ENCODE peak calls at places on chromosomes 5 and 9, in four cellular contexts. M is activated CD8-positive, alpha-beta memory T cell treated with anti-CD3 and anti-CD28 coated beads for 24 hours; A is tibial artery; S is effector memory CD4-positive, alpha-beta T cell. I is an unnamed sample.
A peak's percentile ranks its signal among the peaks of the same experiment; 100 is the strongest.

GRCh38 chr5:37658440-37658839 is 181.4 kb downstream of the GDNF start:
- DNase-seq in M (no peak), S (no peak), A (no peak), I (no peak)

GRCh38 chr5:100647461-100648230 is 112.5 kb downstream of the FAM174A start:
- DNase-seq in S (no peak), M (no peak), A (no peak), I (no peak)

GRCh38 chr5:138663561-138663960 is 88.4 kb upstream of the HSPA9 start:
- DNase-seq in M (peak; percentile 47), S (no peak), A (no peak), I (no peak)

GRCh38 chr5:4258170-4258569 is 662.5 kb downstream of the IRX1 start:
- DNase-seq in M (no peak), S (no peak), A (no peak), I (no peak)

GRCh38 chr5:42995152-42995751 is 44.9 kb downstream of the ANXA2R start:
- DNase-seq in S (no peak), A (no peak), M (peak; percentile 66), I (no peak)

GRCh38 chr5:83914662-83915418 is 194.2 kb upstream of the HAPLN1 start:
- DNase-seq in S (no peak), A (no peak), M (no peak), I (no peak)

GRCh38 chr9:108411632-108412031 is 444.2 kb downstream of the ACTL7B start:
- DNase-seq in S (no peak), A (no peak), M (no peak), I (no peak)

GRCh38 chr5:146345578-146346366 is 7.1 kb downstream of the POU4F3 start:
- DNase-seq in M (no peak), A (no peak), S (no peak), I (no peak)

GRCh38 chr9:88530051-88530450 is 4.9 kb upstream of the NXNL2 start:
- DNase-seq in S (no peak), M (no peak), A (no peak), I (no peak)

GRCh38 chr9:5825223-5825622 is 7.7 kb downstream of the ERMP1 start:
- DNase-seq in S (no peak), A (no peak), M (no peak), I (no peak)

GRCh38 chr5:115530426-115530825 is 14.1 kb downstream of the FEM1C start:
- DNase-seq in S (no peak), M (no peak), A (no peak), I (no peak)

GRCh38 chr5:149636861-149637246 is 55.6 kb downstream of the ARHGEF37 start:
- DNase-seq in A (peak; percentile 58), M (peak; percentile 88), S (peak; percentile 7), I (no peak)

GRCh38 chr5:35248843-35249780 is 18.8 kb upstream of the PRLR start:
- DNase-seq in S (no peak), A (no peak), M (no peak), I (no peak)

GRCh38 chr9:37408933-37409710 is 13.4 kb upstream of the GRHPR start:
- DNase-seq in S (peak; percentile 66), M (peak; percentile 71), A (no peak), I (peak; percentile 73)

GRCh38 chr9:34907044-34907443 is 51.0 kb upstream of the PHF24 start:
- DNase-seq in M (no peak), S (no peak), A (no peak), I (no peak)

GRCh38 chr5:138979684-138980275 is 104.6 kb upstream of the LRRTM2 start:
- DNase-seq in S (no peak), A (no peak), M (peak; percentile 65), I (no peak)

GRCh38 chr5:130871346-130872086 is 293.5 kb downstream of the HINT1 start:
- DNase-seq in M (peak; percentile 62), A (no peak), S (peak; percentile 27), I (no peak)

GRCh38 chr9:70563437-70564204 is 149.2 kb upstream of the KLF9 start:
- DNase-seq in M (no peak), S (peak; percentile 10), A (no peak), I (peak; percentile 19)

GRCh38 chr5:72179816-72180440 is 72.7 kb downstream of the MAP1B start:
- DNase-seq in M (no peak), A (no peak), S (no peak), I (no peak)

I was measured in GM12892.